ENCODE peak calls at places on chromosome 10, in eight cellular contexts. J, V, D, N, H, I, P and S are unnamed samples.

GRCh38 chr10:61752111-61753011 is 89.6 kb downstream of the CABCOCO1 start:
- DNase-seq in P (peak), V (peak), N (no peak), J (no peak), I (no peak), H (no peak), D (no peak), S (no peak)

GRCh38 chr10:14074062-14074884 is 256.5 kb downstream of the FRMD4A start:
- DNase-seq in H (peak), D (no peak), I (no peak), V (no peak), N (peak), J (no peak), P (peak), S (no peak)

GRCh38 chr10:12177642-12178041 is 18.0 kb downstream of the NUDT5 start:
- DNase-seq in I (no peak), N (no peak), D (no peak), H (no peak), P (peak), J (no peak), V (no peak), S (no peak)

GRCh38 chr10:129727495-129727894 is 236.6 kb downstream of the EBF3 start:
- DNase-seq in N (peak), P (no peak), D (no peak), H (no peak), J (no peak), V (no peak), I (no peak), S (no peak)

GRCh38 chr10:50471583-50471975 is 152.2 kb downstream of the SGMS1 start:
- DNase-seq in D (no peak), I (no peak), N (no peak), H (no peak), J (no peak), P (no peak), V (no peak), S (no peak)

GRCh38 chr10:80150172-80150571 is 17.6 kb downstream of the PLAC9 start:
- DNase-seq in D (no peak), J (no peak), I (no peak), H (no peak), P (no peak), N (no peak), V (no peak), S (no peak)

GRCh38 chr10:34918896-34919295 is 103.8 kb upstream of the PARD3 start:
- DNase-seq in N (no peak), D (no peak), J (no peak), I (no peak), P (no peak), H (no peak), V (no peak), S (no peak)

GRCh38 chr10:48526371-48526821 is 78.5 kb downstream of the ARHGAP22 start:
- DNase-seq in P (peak), D (no peak), N (no peak), V (no peak), I (no peak), J (no peak), H (peak), S (no peak)

GRCh38 chr10:133520193-133520738 is 6.9 kb upstream of the CYP2E1 start:
- DNase-seq in J (peak), N (peak), I (peak), D (peak), P (no peak), H (peak), V (peak), S (peak)

GRCh38 chr10:87660484-87661133 is 931 bp downstream of the PAPSS2 start:
- DNase-seq in V (no peak), H (no peak), I (no peak), J (no peak), N (no peak), D (no peak), P (no peak), S (no peak)

GRCh38 chr10:95363303-95363912 is 72.6 kb upstream of the PDLIM1 start:
- DNase-seq in V (peak), H (no peak), I (peak), D (no peak), P (peak), N (peak), J (peak), S (peak)

GRCh38 chr10:43230101-43230908 is 36.6 kb downstream of the RASGEF1A start:
- DNase-seq in P (no peak), V (no peak), I (peak), D (peak), H (peak), J (no peak), N (peak), S (no peak)

GRCh38 chr10:119543814-119544642 is 1.5 kb upstream of the RGS10 start:
- DNase-seq in N (peak), D (no peak), H (no peak), I (no peak), P (peak), J (no peak), V (no peak), S (no peak)

GRCh38 chr10:83222300-83222699 is 917.0 kb upstream of the GHITM start:
- DNase-seq in I (no peak), D (no peak), J (no peak), N (no peak), P (no peak), V (peak), H (no peak), S (no peak)

GRCh38 chr10:3874988-3875841 is 90.2 kb upstream of the KLF6 start:
- DNase-seq in I (no peak), H (no peak), P (no peak), D (no peak), V (peak), N (no peak), J (no peak), S (peak)

GRCh38 chr10:22414146-22414545 is 68.8 kb downstream of the SPAG6 start:
- DNase-seq in J (no peak), H (no peak), N (no peak), V (no peak), I (no peak), P (no peak), D (no peak), S (no peak)

GRCh38 chr10:71771821-71772617 is 1.3 kb downstream of the VSIR start:
- DNase-seq in V (no peak), D (no peak), N (no peak), J (no peak), P (no peak), H (no peak), I (no peak), S (no peak)